ENCODE peak calls at places on chromosomes 11 and 22, in seven cellular contexts. Y is NCI-H1105; J is H54; F is effector memory CD4-positive, alpha-beta T cell; M is HEK293T; U is GM10248; G is naive thymus-derived CD8-positive, alpha-beta T cell. V is an unnamed sample.

GRCh38 chr22:24588370-24588755 is 4.5 kb downstream of the LRRC75B start:
- DNase-seq in M (no peak), F (no peak), J (no peak), G (no peak), Y (no peak), U (no peak), V (peak)

GRCh38 chr11:124716596-124716995 is 23.1 kb upstream of the NRGN start:
- DNase-seq in M (no peak), U (no peak), F (no peak), J (no peak), Y (no peak), G (no peak), V (no peak)

GRCh38 chr11:1371026-1371325 is 18.8 kb upstream of the BRSK2 start:
- DNase-seq in G (no peak), M (no peak), J (no peak), U (no peak), Y (no peak), F (no peak), V (no peak)

GRCh38 chr11:132095230-132096165 is 725.1 kb downstream of the NTM start:
- DNase-seq in Y (no peak), F (no peak), J (no peak), M (no peak), G (no peak), U (no peak), V (no peak)

GRCh38 chr11:68146704-68147474 is 25.7 kb upstream of the CHKA start:
- DNase-seq in G (no peak), M (peak), U (no peak), Y (peak), J (peak), F (no peak), V (no peak)

GRCh38 chr11:19980957-19981669 is 179.2 kb downstream of the DBX1 start:
- DNase-seq in F (no peak), U (no peak), M (no peak), G (no peak), Y (no peak), J (no peak), V (no peak)

GRCh38 chr22:35355744-35356420 is 25.0 kb upstream of the HMOX1 start:
- DNase-seq in F (no peak), U (no peak), J (no peak), Y (no peak), G (no peak), M (no peak), V (no peak)

GRCh38 chr11:128786507-128786906 is 80.6 kb downstream of the KCNJ1 start:
- DNase-seq in F (no peak), M (no peak), U (no peak), Y (no peak), G (no peak), J (no peak), V (no peak)

GRCh38 chr11:1299621-1300020 is 9.8 kb downstream of the TOLLIP start:
- DNase-seq in M (no peak), U (no peak), F (no peak), G (peak), Y (no peak), J (no peak), V (no peak)

GRCh38 chr11:128523616-128524015 is 63.7 kb downstream of the ETS1 start:
- DNase-seq in Y (no peak), G (no peak), M (no peak), F (no peak), U (no peak), J (no peak), V (no peak)

GRCh38 chr11:2466869-2467694 is 22.3 kb downstream of the KCNQ1 start:
- DNase-seq in F (peak), M (no peak), U (peak), J (no peak), Y (no peak), G (peak), V (no peak)

GRCh38 chr11:123231263-123231662 is 36.2 kb upstream of the CLMP start:
- DNase-seq in G (no peak), J (no peak), U (no peak), Y (no peak), M (no peak), F (no peak), V (no peak)

GRCh38 chr11:95339554-95339953 is 108.6 kb upstream of the SESN3 start:
- DNase-seq in Y (no peak), F (no peak), G (no peak), M (no peak), U (peak), J (no peak), V (no peak)

GRCh38 chr11:130198964-130199363 is 39.4 kb downstream of the ST14 start:
- DNase-seq in J (no peak), Y (no peak), U (no peak), F (no peak), M (no peak), G (no peak), V (no peak)

GRCh38 chr11:2521681-2522630 is 77.1 kb downstream of the KCNQ1 start:
- DNase-seq in J (no peak), M (no peak), F (no peak), G (no peak), Y (no peak), U (no peak), V (no peak)

GRCh38 chr11:1167751-1168231 is 10.0 kb downstream of the MUC5AC start:
- DNase-seq in F (no peak), M (no peak), U (no peak), Y (no peak), J (no peak), G (no peak), V (no peak)

GRCh38 chr11:45180888-45181594 is 34.6 kb downstream of the PRDM11 start:
- DNase-seq in J (peak), G (peak), Y (peak), M (peak), U (no peak), F (no peak), V (no peak)

GRCh38 chr11:95365346-95365745 is 134.3 kb upstream of the SESN3 start:
- DNase-seq in J (no peak), Y (no peak), G (no peak), M (no peak), F (no peak), U (no peak), V (no peak)

GRCh38 chr11:121463689-121464335 is 11.0 kb upstream of the SORL1-AS1 start:
- DNase-seq in F (no peak), U (no peak), G (no peak), M (no peak), J (no peak), Y (no peak), V (no peak)

GRCh38 chr11:75982309-75982708 is 167.3 kb downstream of the UVRAG start:
- DNase-seq in U (no peak), G (no peak), J (no peak), F (no peak), Y (no peak), M (no peak), V (no peak)

GRCh38 chr11:1837171-1838076 is 1.4 kb upstream of the TNNI2 start:
- DNase-seq in Y (peak), M (peak), J (peak), G (peak), F (peak), U (peak), V (no peak)

GRCh38 chr11:61657566-61657965 is 22.6 kb upstream of the DAGLA start:
- DNase-seq in M (no peak), Y (peak), F (no peak), J (no peak), G (no peak), U (no peak), V (no peak)

GRCh38 chr22:44574581-44575343 is 76.7 kb upstream of the RTL6 start:
- DNase-seq in Y (no peak), G (peak), J (no peak), F (no peak), M (no peak), U (no peak), V (no peak)

GRCh38 chr11:69275178-69275577 is 18.8 kb upstream of the MYEOV start:
- DNase-seq in M (no peak), Y (no peak), U (no peak), J (no peak), G (no peak), F (no peak), V (no peak)